ENCODE peak calls at places on chromosomes 13 and 19, in eight cellular contexts. X is COLO829; W is NCI-H1417; Y is small intestine; Z is fibroblast of pulmonary artery; S is NCI-H345; A is activated CD8-positive, alpha-beta memory T cell treated with anti-CD3 and anti-CD28 coated beads for 1 hour; G is Peyer's patch. B is an unnamed sample.

GRCh38 chr13:101401196-101401595 is 15.1 kb downstream of the NALCN start:
- DNase-seq in G (no peak), A (no peak), Y (no peak), S (no peak), X (no peak), Z (no peak), W (no peak), B (no peak)

GRCh38 chr19:13906525-13906904 is 514 bp downstream of the CC2D1A start:
- DNase-seq in A (no peak), W (peak), X (no peak), S (peak), G (peak), Z (no peak), Y (peak), B (peak)

GRCh38 chr19:40321076-40321475 is 27.1 kb downstream of the C19orf47 start:
- DNase-seq in A (no peak), S (no peak), Y (no peak), G (no peak), X (no peak), Z (no peak), W (no peak), B (no peak)

GRCh38 chr13:24209138-24209537 is 48.6 kb downstream of the SPATA13 start:
- DNase-seq in X (no peak), W (no peak), Y (no peak), Z (no peak), S (no peak), G (no peak), A (no peak), B (no peak)

GRCh38 chr13:110794209-110794608 is 80.7 kb downstream of the ING1 start:
- DNase-seq in W (no peak), X (no peak), Z (no peak), Y (no peak), S (no peak), G (no peak), A (no peak), B (no peak)

GRCh38 chr19:39409886-39410619 is 2.4 kb upstream of the PLEKHG2 start:
- DNase-seq in W (peak), A (no peak), Y (peak), S (peak), G (peak), Z (peak), X (no peak), B (peak)

GRCh38 chr13:75186384-75186783 is 295.6 kb downstream of the TBC1D4 start:
- DNase-seq in X (no peak), W (no peak), Y (no peak), Z (peak), A (no peak), G (no peak), S (no peak), B (no peak)

GRCh38 chr13:42380420-42381164 is 108.6 kb downstream of the AKAP11 start:
- DNase-seq in X (no peak), Y (no peak), W (no peak), S (no peak), Z (no peak), A (no peak), G (peak), B (no peak)

GRCh38 chr13:28451482-28452217 is 43.3 kb downstream of the FLT1 start:
- DNase-seq in S (no peak), Z (peak), A (no peak), X (no peak), W (no peak), Y (no peak), G (no peak), B (no peak)

GRCh38 chr13:46389985-46390384 is 2.9 kb upstream of the RUBCNL start:
- DNase-seq in X (peak), Y (peak), G (peak), W (no peak), A (no peak), S (no peak), Z (no peak), B (no peak)

GRCh38 chr19:41951686-41952172 is 7.4 kb downstream of the RABAC1 start:
- DNase-seq in W (peak), Z (peak), S (peak), X (peak), G (peak), Y (peak), A (peak), B (peak)

GRCh38 chr19:27774827-27775226 is 1438.1 kb downstream of the UQCRFS1 start:
- DNase-seq in G (no peak), Z (no peak), X (no peak), A (no peak), Y (no peak), S (no peak), W (no peak), B (no peak)

GRCh38 chr13:46519177-46519576 is 33.8 kb upstream of the LRCH1 start:
- DNase-seq in Y (no peak), Z (no peak), W (no peak), A (no peak), X (no peak), G (no peak), S (no peak), B (no peak)

GRCh38 chr19:49790866-49791265 is 22.2 kb downstream of the FUZ start:
- DNase-seq in Y (no peak), Z (peak), W (no peak), G (peak), S (no peak), A (no peak), X (no peak), B (no peak)

GRCh38 chr19:7366701-7367420 is 18.1 kb downstream of the ARHGEF18 start:
- DNase-seq in Z (peak), A (no peak), G (no peak), Y (peak), W (peak), X (peak), S (no peak), B (no peak)

GRCh38 chr13:46665630-46666482 is 112.9 kb downstream of the LRCH1 start:
- DNase-seq in Y (peak), A (no peak), S (no peak), G (no peak), W (peak), X (no peak), Z (no peak), B (peak)

GRCh38 chr19:47899335-47899734 is 13.2 kb upstream of the SULT2A1 start:
- DNase-seq in A (no peak), W (no peak), S (no peak), G (no peak), Z (no peak), X (no peak), Y (no peak), B (no peak)

GRCh38 chr19:50720921-50721291 is 1.3 kb upstream of the SHANK1 start:
- DNase-seq in G (no peak), S (no peak), X (no peak), Y (no peak), Z (no peak), A (no peak), W (no peak), B (no peak)

GRCh38 chr13:26497991-26498423 is 59.5 kb upstream of the WASF3 start:
- DNase-seq in Z (peak), X (no peak), A (no peak), G (no peak), Y (no peak), S (no peak), W (no peak), B (no peak)

GRCh38 chr19:57406516-57407123 is 4.3 kb upstream of the ZNF17 start:
- DNase-seq in Z (peak), A (peak), W (peak), X (peak), S (peak), Y (peak), G (peak), B (peak)

GRCh38 chr19:48413879-48414623 is 20.6 kb downstream of the GRIN2D start:
- DNase-seq in Z (no peak), A (no peak), X (no peak), W (no peak), G (no peak), Y (no peak), S (no peak), B (peak)

GRCh38 chr13:34570954-34571353 is 371.1 kb upstream of the NBEA start:
- DNase-seq in X (no peak), Y (no peak), S (no peak), W (no peak), Z (no peak), A (no peak), G (no peak), B (no peak)

GRCh38 chr19:55449469-55449868 is 6.4 kb upstream of the SHISA7 start:
- DNase-seq in X (no peak), A (no peak), G (no peak), Y (no peak), W (no peak), S (no peak), Z (no peak), B (no peak)

GRCh38 chr13:51959773-51960172 is 51.5 kb downstream of the ATP7B start:
- DNase-seq in X (no peak), S (no peak), G (peak), A (no peak), Z (no peak), W (no peak), Y (peak), B (peak)

GRCh38 chr13:73146705-73147104 is 87.9 kb downstream of the KLF5 start:
- DNase-seq in Y (no peak), S (no peak), X (no peak), Z (no peak), G (no peak), A (no peak), W (no peak), B (no peak)

GRCh38 chr13:90414691-90415596 is 932.5 kb upstream of the MIR17HG start:
- DNase-seq in G (no peak), A (no peak), Y (no peak), S (peak), W (no peak), X (peak), Z (peak), B (no peak)

GRCh38 chr13:93547886-93548285 is 321.3 kb downstream of the GPC6 start:
- DNase-seq in G (no peak), X (no peak), Y (no peak), A (no peak), S (no peak), Z (no peak), W (no peak), B (no peak)

GRCh38 chr19:55224038-55224665 is 4.4 kb downstream of the TMEM86B start:
- DNase-seq in G (no peak), W (no peak), A (no peak), Z (no peak), X (no peak), Y (no peak), S (no peak), B (peak)

GRCh38 chr19:30471441-30471840 is 99.3 kb downstream of the ZNF536 start:
- DNase-seq in X (no peak), Z (no peak), W (no peak), Y (no peak), A (no peak), S (no peak), G (no peak), B (no peak)

GRCh38 chr19:33399081-33399744 is 25.7 kb downstream of the CEBPG start:
- DNase-seq in S (no peak), A (no peak), G (peak), Z (no peak), X (no peak), Y (no peak), W (no peak), B (no peak)

GRCh38 chr13:45446181-45446580 is 18.6 kb upstream of the COG3 start:
- DNase-seq in A (no peak), G (no peak), Z (peak), X (no peak), Y (no peak), S (no peak), W (no peak), B (no peak)

GRCh38 chr13:101795025-101795424 is 342.6 kb downstream of the ITGBL1 start:
- DNase-seq in W (no peak), A (no peak), Z (no peak), X (no peak), S (no peak), G (no peak), Y (no peak), B (no peak)

GRCh38 chr13:23673867-23674605 is 103.8 kb downstream of the TNFRSF19 start:
- DNase-seq in A (no peak), Z (no peak), W (no peak), G (no peak), X (no peak), S (no peak), Y (no peak), B (no peak)

GRCh38 chr13:43196171-43196611 is 172.8 kb downstream of the DNAJC15 start:
- DNase-seq in S (no peak), Y (no peak), A (no peak), Z (peak), G (no peak), W (no peak), X (no peak), B (no peak)

B was measured in hepatocyte.